ENCODE peak calls at places on chromosome 5, in ten cellular contexts. H is H7, E is H9, R is iris pigment epithelial cell, S is Caki2, C is NCI-H460, I is gastrocnemius medialis, G is A549, T is GM23338, Q is C1 segment of cervical spinal cord. V is an unnamed sample.

GRCh38 chr5:42579320-42579719 is 156.1 kb downstream of the GHR start:
- DNase-seq in H (no peak), E (no peak), R (no peak), S (no peak), C (no peak), I (no peak), G (no peak), T (no peak), Q (no peak), V (no peak)

GRCh38 chr5:106875591-106876297 is 795.0 kb downstream of the EFNA5 start:
- DNase-seq in H (no peak), E (peak), R (peak), S (no peak), C (peak), I (no peak), G (peak), T (peak), Q (no peak), V (no peak)

GRCh38 chr5:84494453-84494852 is 109.8 kb upstream of the EDIL3 start:
- DNase-seq in H (no peak), E (no peak), R (peak), S (peak), C (no peak), I (no peak), G (no peak), T (no peak), Q (no peak), V (no peak)

GRCh38 chr5:108196276-108196675 is 185.6 kb downstream of the FBXL17 start:
- DNase-seq in H (no peak), E (no peak), R (no peak), S (no peak), C (no peak), I (no peak), G (no peak), T (no peak), Q (no peak), V (no peak)

GRCh38 chr5:144114571-144114970 is 55.9 kb downstream of the YIPF5 start:
- DNase-seq in H (no peak), E (no peak), R (no peak), S (no peak), C (no peak), I (no peak), G (no peak), T (no peak), Q (no peak), V (no peak)

GRCh38 chr5:151589878-151590570 is 1.1 kb downstream of the FAT2 start:
- DNase-seq in H (no peak), E (no peak), R (no peak), S (no peak), C (no peak), I (no peak), G (no peak), T (no peak), Q (no peak), V (no peak)

GRCh38 chr5:57231607-57232006 is 57.7 kb downstream of the GPBP1 start:
- DNase-seq in H (no peak), E (no peak), R (peak), S (no peak), C (no peak), I (no peak), G (no peak), T (no peak), Q (no peak), V (no peak)

GRCh38 chr5:36982146-36982545 is 105.6 kb downstream of the NIPBL start:
- DNase-seq in H (no peak), E (no peak), R (peak), S (no peak), C (no peak), I (no peak), G (no peak), T (no peak), Q (no peak), V (no peak)

GRCh38 chr5:159231167-159231566 is 21.8 kb upstream of the RNF145 start:
- DNase-seq in H (no peak), E (no peak), R (peak), S (no peak), C (no peak), I (no peak), G (no peak), T (no peak), Q (no peak), V (no peak)

GRCh38 chr5:91283899-91284298 is 99.2 kb downstream of the ARRDC3 start:
- DNase-seq in H (no peak), E (no peak), R (peak), S (peak), C (no peak), I (no peak), G (peak), T (no peak), Q (no peak), V (no peak)

GRCh38 chr5:166330061-166330460 is 1961.4 kb upstream of the WWC1 start:
- DNase-seq in H (no peak), E (no peak), R (no peak), S (no peak), C (no peak), I (no peak), G (no peak), T (no peak), Q (no peak), V (no peak)

GRCh38 chr5:72465601-72466563 is 41.3 kb downstream of the ZNF366 start:
- DNase-seq in H (no peak), E (no peak), R (peak), S (no peak), C (no peak), I (no peak), G (no peak), T (no peak), Q (no peak), V (no peak)

GRCh38 chr5:147234825-147235635 is at the start of gene STK32A:
- DNase-seq in H (peak), E (peak), R (peak), S (peak), C (peak), I (peak), G (peak), T (peak), Q (no peak), V (peak)

GRCh38 chr5:102670224-102670836 is 84.8 kb upstream of the PAM start:
- DNase-seq in H (peak), E (peak), R (peak), S (no peak), C (peak), I (no peak), G (peak), T (peak), Q (no peak), V (no peak)

GRCh38 chr5:78467744-78468357 is 107.4 kb downstream of the SCAMP1 start:
- DNase-seq in H (peak), E (no peak), R (peak), S (no peak), C (peak), I (no peak), G (peak), T (peak), Q (no peak), V (no peak)

GRCh38 chr5:132434813-132435286 is 55.7 kb downstream of the IRF1 start:
- DNase-seq in H (no peak), E (no peak), R (no peak), S (no peak), C (no peak), I (no peak), G (no peak), T (no peak), Q (no peak), V (no peak)

V was measured in caudate nucleus.